ENCODE peak calls at places on chromosomes 13 and 19, in four cellular contexts. One of them, this sample, is unnamed.

GRCh38 chr13:91618315-91618714 is 219.9 kb downstream of the GPC5 start:
- ATAC-seq in psoas muscle: no peak
- ATAC-seq in K562: peak
- ATAC-seq in heart left ventricle: no peak
- ATAC-seq in this sample: no peak

GRCh38 chr19:15781659-15782058 is 5.8 kb upstream of the OR10H5 start:
- ATAC-seq in psoas muscle: no peak
- ATAC-seq in K562: no peak
- ATAC-seq in heart left ventricle: no peak
- ATAC-seq in this sample: no peak

GRCh38 chr19:10271543-10272086 is 695 bp downstream of the ICAM1 start:
- ATAC-seq in psoas muscle: peak
- ATAC-seq in heart left ventricle: no peak
- ATAC-seq in K562: peak
- ATAC-seq in this sample: no peak

GRCh38 chr19:7830272-7830771 is 304 bp downstream of the EVI5L start:
- ATAC-seq in psoas muscle: no peak
- ATAC-seq in heart left ventricle: no peak
- ATAC-seq in K562: no peak
- ATAC-seq in this sample: no peak

GRCh38 chr19:46732966-46733692 is 12.7 kb upstream of the FKRP start:
- ATAC-seq in K562: no peak
- ATAC-seq in heart left ventricle: no peak
- ATAC-seq in psoas muscle: no peak
- ATAC-seq in this sample: peak

GRCh38 chr13:74191036-74191809 is 57.0 kb upstream of the KLF12 start:
- ATAC-seq in K562: no peak
- ATAC-seq in heart left ventricle: no peak
- ATAC-seq in psoas muscle: no peak
- ATAC-seq in this sample: no peak

GRCh38 chr13:98305670-98306069 is 128.6 kb upstream of the RNF113B start:
- ATAC-seq in heart left ventricle: no peak
- ATAC-seq in psoas muscle: no peak
- ATAC-seq in K562: no peak
- ATAC-seq in this sample: no peak

GRCh38 chr19:19514881-19515763 is at the start of gene TSSK6:
- ATAC-seq in psoas muscle: peak
- ATAC-seq in K562: peak
- ATAC-seq in heart left ventricle: peak
- ATAC-seq in this sample: no peak

GRCh38 chr19:37565370-37565669 is 29.3 kb downstream of the ZNF571 start:
- ATAC-seq in K562: no peak
- ATAC-seq in heart left ventricle: no peak
- ATAC-seq in psoas muscle: no peak
- ATAC-seq in this sample: no peak

GRCh38 chr13:113948034-113948742 is 25.7 kb downstream of the C13orf46 start:
- ATAC-seq in heart left ventricle: no peak
- ATAC-seq in psoas muscle: no peak
- ATAC-seq in K562: no peak
- ATAC-seq in this sample: no peak

GRCh38 chr13:106874308-106874707 is 306.4 kb upstream of the ARGLU1 start:
- ATAC-seq in K562: no peak
- ATAC-seq in heart left ventricle: no peak
- ATAC-seq in psoas muscle: no peak
- ATAC-seq in this sample: no peak

GRCh38 chr13:113096052-113096744 is 9.4 kb upstream of the F7 start:
- ATAC-seq in K562: no peak
- ATAC-seq in psoas muscle: no peak
- ATAC-seq in heart left ventricle: no peak
- ATAC-seq in this sample: peak

GRCh38 chr13:22196777-22197176 is 525.9 kb downstream of the FGF9 start:
- ATAC-seq in psoas muscle: no peak
- ATAC-seq in heart left ventricle: no peak
- ATAC-seq in K562: no peak
- ATAC-seq in this sample: no peak

GRCh38 chr19:48484247-48484893 is 15.2 kb downstream of the CYTH2 start:
- ATAC-seq in heart left ventricle: no peak
- ATAC-seq in K562: no peak
- ATAC-seq in psoas muscle: no peak
- ATAC-seq in this sample: no peak

GRCh38 chr13:98476106-98476505 is 100.8 kb downstream of the STK24 start:
- ATAC-seq in heart left ventricle: no peak
- ATAC-seq in psoas muscle: no peak
- ATAC-seq in K562: no peak
- ATAC-seq in this sample: no peak

GRCh38 chr19:41193420-41194156 is 569 bp downstream of the CYP2S1 start:
- ATAC-seq in K562: no peak
- ATAC-seq in psoas muscle: no peak
- ATAC-seq in heart left ventricle: no peak
- ATAC-seq in this sample: no peak

GRCh38 chr13:28494861-28495585 is at the start of gene FLT1:
- ATAC-seq in heart left ventricle: peak
- ATAC-seq in K562: no peak
- ATAC-seq in psoas muscle: peak
- ATAC-seq in this sample: peak

GRCh38 chr13:83350569-83350968 is 531.7 kb downstream of the SLITRK1 start:
- ATAC-seq in psoas muscle: no peak
- ATAC-seq in heart left ventricle: no peak
- ATAC-seq in K562: no peak
- ATAC-seq in this sample: no peak

GRCh38 chr19:461664-462551 is 1.1 kb upstream of the SHC2 start:
- ATAC-seq in heart left ventricle: peak
- ATAC-seq in psoas muscle: peak
- ATAC-seq in K562: peak
- ATAC-seq in this sample: peak

GRCh38 chr13:80305737-80306136 is 35.2 kb downstream of the SPRY2 start:
- ATAC-seq in psoas muscle: no peak
- ATAC-seq in heart left ventricle: no peak
- ATAC-seq in K562: no peak
- ATAC-seq in this sample: no peak

GRCh38 chr19:33868076-33868735 is 71.5 kb downstream of the KCTD15 start:
- ATAC-seq in heart left ventricle: no peak
- ATAC-seq in K562: no peak
- ATAC-seq in psoas muscle: no peak
- ATAC-seq in this sample: no peak

GRCh38 chr19:17866312-17867012 is 5.3 kb upstream of the SLC5A5 start:
- ATAC-seq in heart left ventricle: no peak
- ATAC-seq in K562: no peak
- ATAC-seq in psoas muscle: no peak
- ATAC-seq in this sample: no peak

GRCh38 chr19:56720281-56720680 is 48.7 kb upstream of the ZNF835 start:
- ATAC-seq in K562: no peak
- ATAC-seq in psoas muscle: no peak
- ATAC-seq in heart left ventricle: peak
- ATAC-seq in this sample: no peak

GRCh38 chr19:7673995-7674667 is 2.8 kb upstream of the MCEMP1 start:
- ATAC-seq in heart left ventricle: peak
- ATAC-seq in psoas muscle: peak
- ATAC-seq in K562: peak
- ATAC-seq in this sample: peak

GRCh38 chr13:25062479-25062878 is 33.5 kb upstream of the PABPC3 start:
- ATAC-seq in heart left ventricle: no peak
- ATAC-seq in psoas muscle: no peak
- ATAC-seq in K562: no peak
- ATAC-seq in this sample: no peak

GRCh38 chr19:19026299-19026971 is 6.9 kb downstream of the SUGP2 start:
- ATAC-seq in heart left ventricle: peak
- ATAC-seq in K562: peak
- ATAC-seq in psoas muscle: peak
- ATAC-seq in this sample: no peak

GRCh38 chr19:34350161-34350561 is 14.8 kb upstream of the GPI start:
- ATAC-seq in psoas muscle: no peak
- ATAC-seq in K562: no peak
- ATAC-seq in heart left ventricle: no peak
- ATAC-seq in this sample: no peak

GRCh38 chr13:32036131-32036695 is 4.6 kb downstream of the FRY start:
- ATAC-seq in heart left ventricle: peak
- ATAC-seq in K562: no peak
- ATAC-seq in psoas muscle: no peak
- ATAC-seq in this sample: no peak

GRCh38 chr13:50409186-50409585 is 393.9 kb downstream of the KCNRG start:
- ATAC-seq in K562: no peak
- ATAC-seq in heart left ventricle: no peak
- ATAC-seq in psoas muscle: no peak
- ATAC-seq in this sample: no peak
- H3K27ac ChIP-seq in K562: no peak
- H3K27ac ChIP-seq in heart left ventricle: no peak
- H3K27ac ChIP-seq in psoas muscle: no peak
- H3K27ac ChIP-seq in this sample: no peak

GRCh38 chr13:41610426-41610825 is 153.1 kb downstream of the RGCC start:
- ATAC-seq in heart left ventricle: peak
- ATAC-seq in K562: no peak
- ATAC-seq in psoas muscle: no peak
- ATAC-seq in this sample: no peak
- H3K27ac ChIP-seq in heart left ventricle: peak
- H3K27ac ChIP-seq in K562: no peak
- H3K27ac ChIP-seq in psoas muscle: peak
- H3K27ac ChIP-seq in this sample: no peak

GRCh38 chr19:5687360-5688198 is 2.5 kb upstream of the RPL36 start:
- ATAC-seq in K562: no peak
- ATAC-seq in heart left ventricle: no peak
- ATAC-seq in psoas muscle: no peak
- ATAC-seq in this sample: no peak
- H3K27ac ChIP-seq in K562: peak
- H3K27ac ChIP-seq in heart left ventricle: no peak
- H3K27ac ChIP-seq in psoas muscle: peak
- H3K27ac ChIP-seq in this sample: peak

GRCh38 chr13:48214519-48215121 is 18.4 kb upstream of the ITM2B start:
- ATAC-seq in psoas muscle: no peak
- ATAC-seq in heart left ventricle: no peak
- ATAC-seq in K562: no peak
- ATAC-seq in this sample: no peak
- H3K27ac ChIP-seq in psoas muscle: no peak
- H3K27ac ChIP-seq in heart left ventricle: no peak
- H3K27ac ChIP-seq in K562: no peak
- H3K27ac ChIP-seq in this sample: no peak